ENCODE peak calls at places on chromosomes 16 and 17, in seven cellular contexts. One of them, this sample, is unnamed.

GRCh38 chr17:17971431-17972125 is 622 bp downstream of the TOM1L2 start:
- DNase-seq in heart right ventricle: peak; percentile 67
- DNase-seq in left ventricle myocardium inferior: peak; percentile 41
- DNase-seq in body of pancreas: peak; percentile 46
- DNase-seq in GM23338: no peak
- DNase-seq in RWPE2: no peak
- DNase-seq in uterus: peak; percentile 26
- DNase-seq in this sample: no peak

GRCh38 chr17:63919311-63919723 is 678 bp upstream of the GH1 start:
- DNase-seq in heart right ventricle: peak; percentile 51
- DNase-seq in left ventricle myocardium inferior: no peak
- DNase-seq in body of pancreas: peak; percentile 63
- DNase-seq in GM23338: peak; percentile 82
- DNase-seq in RWPE2: no peak
- DNase-seq in uterus: peak; percentile 41
- DNase-seq in this sample: peak; percentile 69

GRCh38 chr16:74999683-75000480 is 1.1 kb downstream of the ZNRF1 start:
- DNase-seq in heart right ventricle: peak; percentile 41
- DNase-seq in left ventricle myocardium inferior: peak; percentile 28
- DNase-seq in body of pancreas: peak; percentile 69
- DNase-seq in GM23338: peak; percentile 80
- DNase-seq in RWPE2: peak; percentile 81
- DNase-seq in uterus: peak; percentile 54
- DNase-seq in this sample: peak; percentile 55

GRCh38 chr16:13594798-13595197 is 325.2 kb upstream of the ERCC4 start:
- DNase-seq in heart right ventricle: no peak
- DNase-seq in left ventricle myocardium inferior: no peak
- DNase-seq in body of pancreas: no peak
- DNase-seq in GM23338: peak; percentile 86
- DNase-seq in RWPE2: no peak
- DNase-seq in uterus: no peak
- DNase-seq in this sample: no peak

GRCh38 chr16:72604375-72604774 is 432.4 kb upstream of the PMFBP1 start:
- DNase-seq in heart right ventricle: no peak
- DNase-seq in left ventricle myocardium inferior: no peak
- DNase-seq in body of pancreas: no peak
- DNase-seq in GM23338: no peak
- DNase-seq in RWPE2: no peak
- DNase-seq in uterus: no peak
- DNase-seq in this sample: no peak

GRCh38 chr17:17348872-17349723 is 45.9 kb downstream of the NT5M start:
- DNase-seq in heart right ventricle: no peak
- DNase-seq in left ventricle myocardium inferior: no peak
- DNase-seq in body of pancreas: no peak
- DNase-seq in GM23338: no peak
- DNase-seq in RWPE2: no peak
- DNase-seq in uterus: no peak
- DNase-seq in this sample: no peak

GRCh38 chr17:58192612-58193011 is at the start of gene EPX:
- DNase-seq in heart right ventricle: no peak
- DNase-seq in left ventricle myocardium inferior: no peak
- DNase-seq in body of pancreas: no peak
- DNase-seq in GM23338: no peak
- DNase-seq in RWPE2: no peak
- DNase-seq in uterus: no peak
- DNase-seq in this sample: no peak

GRCh38 chr16:66298571-66299120 is 67.8 kb upstream of the CDH5 start:
- DNase-seq in heart right ventricle: no peak
- DNase-seq in left ventricle myocardium inferior: no peak
- DNase-seq in body of pancreas: no peak
- DNase-seq in GM23338: no peak
- DNase-seq in RWPE2: no peak
- DNase-seq in uterus: no peak
- DNase-seq in this sample: peak; percentile 12

GRCh38 chr16:50628156-50628802 is 52.8 kb downstream of the SNX20 start:
- DNase-seq in heart right ventricle: no peak
- DNase-seq in left ventricle myocardium inferior: no peak
- DNase-seq in body of pancreas: no peak
- DNase-seq in GM23338: no peak
- DNase-seq in RWPE2: no peak
- DNase-seq in uterus: no peak
- DNase-seq in this sample: no peak

GRCh38 chr16:3946604-3947180 is 66.2 kb upstream of the CREBBP start:
- DNase-seq in heart right ventricle: no peak
- DNase-seq in left ventricle myocardium inferior: no peak
- DNase-seq in body of pancreas: no peak
- DNase-seq in GM23338: no peak
- DNase-seq in RWPE2: peak; percentile 37
- DNase-seq in uterus: no peak
- DNase-seq in this sample: no peak

GRCh38 chr17:44878627-44879221 is 20.5 kb downstream of the EFTUD2 start:
- DNase-seq in heart right ventricle: peak; percentile 49
- DNase-seq in left ventricle myocardium inferior: no peak
- DNase-seq in body of pancreas: peak; percentile 21
- DNase-seq in GM23338: peak; percentile 72
- DNase-seq in RWPE2: no peak
- DNase-seq in uterus: no peak
- DNase-seq in this sample: peak; percentile 51

GRCh38 chr17:36839256-36839655 is 98.0 kb upstream of the LHX1 start:
- DNase-seq in heart right ventricle: no peak
- DNase-seq in left ventricle myocardium inferior: no peak
- DNase-seq in body of pancreas: no peak
- DNase-seq in GM23338: no peak
- DNase-seq in RWPE2: no peak
- DNase-seq in uterus: no peak
- DNase-seq in this sample: no peak

GRCh38 chr16:69520800-69521602 is 44.8 kb upstream of the NFAT5 start:
- DNase-seq in heart right ventricle: no peak
- DNase-seq in left ventricle myocardium inferior: no peak
- DNase-seq in body of pancreas: no peak
- DNase-seq in GM23338: no peak
- DNase-seq in RWPE2: no peak
- DNase-seq in uterus: no peak
- DNase-seq in this sample: no peak

GRCh38 chr17:41553176-41553575 is 18.7 kb downstream of the KRT9 start:
- DNase-seq in heart right ventricle: no peak
- DNase-seq in left ventricle myocardium inferior: no peak
- DNase-seq in body of pancreas: no peak
- DNase-seq in GM23338: no peak
- DNase-seq in RWPE2: no peak
- DNase-seq in uterus: no peak
- DNase-seq in this sample: no peak

GRCh38 chr17:7020894-7021664 is 1.8 kb upstream of the BCL6B start:
- DNase-seq in heart right ventricle: no peak
- DNase-seq in left ventricle myocardium inferior: no peak
- DNase-seq in body of pancreas: no peak
- DNase-seq in GM23338: no peak
- DNase-seq in RWPE2: no peak
- DNase-seq in uterus: no peak
- DNase-seq in this sample: no peak

GRCh38 chr17:39483506-39483905 is 22.2 kb downstream of the CDK12 start:
- DNase-seq in heart right ventricle: no peak
- DNase-seq in left ventricle myocardium inferior: no peak
- DNase-seq in body of pancreas: no peak
- DNase-seq in GM23338: no peak
- DNase-seq in RWPE2: no peak
- DNase-seq in uterus: no peak
- DNase-seq in this sample: no peak
- H3K4me1 ChIP-seq in heart right ventricle: no peaks in the 10 kb centered on the region
- H3K4me1 ChIP-seq in left ventricle myocardium inferior: no peaks in the 10 kb centered on the region
- H3K4me1 ChIP-seq in body of pancreas: no peaks in the 10 kb centered on the region
- H3K4me1 ChIP-seq in GM23338: no peaks in the 10 kb centered on the region
- H3K4me1 ChIP-seq in RWPE2: peaks cover 13% of the 10 kb centered on the region
- H3K4me1 ChIP-seq in uterus: no peaks in the 10 kb centered on the region
- H3K4me1 ChIP-seq in this sample: peaks cover 17% of the 10 kb centered on the region

GRCh38 chr17:61926831-61927210 is 961 bp downstream of the INTS2 start:
- DNase-seq in heart right ventricle: no peak
- DNase-seq in left ventricle myocardium inferior: no peak
- DNase-seq in body of pancreas: no peak
- DNase-seq in GM23338: no peak
- DNase-seq in RWPE2: no peak
- DNase-seq in uterus: no peak
- DNase-seq in this sample: no peak
- H3K4me3 ChIP-seq in heart right ventricle: peak overlapping the region; percentile 77
- H3K4me3 ChIP-seq in left ventricle myocardium inferior: peak overlapping the region; percentile 92
- H3K4me3 ChIP-seq in body of pancreas: no peak overlapping the region
- H3K4me3 ChIP-seq in GM23338: peak overlapping the region; percentile 76
- H3K4me3 ChIP-seq in RWPE2: peak overlapping the region; percentile 60
- H3K4me3 ChIP-seq in uterus: peak overlapping the region; percentile 66
- H3K4me3 ChIP-seq in this sample: peak overlapping the region; percentile 63

GRCh38 chr17:79840204-79840988 is 1.2 kb upstream of the CBX4 start:
- DNase-seq in heart right ventricle: peak; percentile 52
- DNase-seq in left ventricle myocardium inferior: peak; percentile 80
- DNase-seq in body of pancreas: peak; percentile 71
- DNase-seq in GM23338: peak; percentile 67
- DNase-seq in RWPE2: no peak
- DNase-seq in uterus: peak; percentile 77
- DNase-seq in this sample: peak; percentile 42

GRCh38 chr17:79839363-79840203 is at the start of gene CBX4:
- DNase-seq in heart right ventricle: peak; percentile 94
- DNase-seq in left ventricle myocardium inferior: peak; percentile 97
- DNase-seq in body of pancreas: peak; percentile 97
- DNase-seq in GM23338: peak; percentile 94
- DNase-seq in RWPE2: peak; percentile 95
- DNase-seq in uterus: peak; percentile 93
- DNase-seq in this sample: peak; percentile 98

GRCh38 chr17:79837888-79838540 is 1.2 kb downstream of the CBX4 start:
- DNase-seq in heart right ventricle: no peak
- DNase-seq in left ventricle myocardium inferior: no peak
- DNase-seq in body of pancreas: no peak
- DNase-seq in GM23338: no peak
- DNase-seq in RWPE2: no peak
- DNase-seq in uterus: no peak
- DNase-seq in this sample: no peak

GRCh38 chr17:79836952-79837887 is 2.0 kb downstream of the CBX4 start:
- DNase-seq in heart right ventricle: peak; percentile 71
- DNase-seq in left ventricle myocardium inferior: peak; percentile 81
- DNase-seq in body of pancreas: peak; percentile 96
- DNase-seq in GM23338: peak; percentile 82
- DNase-seq in RWPE2: peak; percentile 95
- DNase-seq in uterus: peak; percentile 43
- DNase-seq in this sample: no peak

DNA sequence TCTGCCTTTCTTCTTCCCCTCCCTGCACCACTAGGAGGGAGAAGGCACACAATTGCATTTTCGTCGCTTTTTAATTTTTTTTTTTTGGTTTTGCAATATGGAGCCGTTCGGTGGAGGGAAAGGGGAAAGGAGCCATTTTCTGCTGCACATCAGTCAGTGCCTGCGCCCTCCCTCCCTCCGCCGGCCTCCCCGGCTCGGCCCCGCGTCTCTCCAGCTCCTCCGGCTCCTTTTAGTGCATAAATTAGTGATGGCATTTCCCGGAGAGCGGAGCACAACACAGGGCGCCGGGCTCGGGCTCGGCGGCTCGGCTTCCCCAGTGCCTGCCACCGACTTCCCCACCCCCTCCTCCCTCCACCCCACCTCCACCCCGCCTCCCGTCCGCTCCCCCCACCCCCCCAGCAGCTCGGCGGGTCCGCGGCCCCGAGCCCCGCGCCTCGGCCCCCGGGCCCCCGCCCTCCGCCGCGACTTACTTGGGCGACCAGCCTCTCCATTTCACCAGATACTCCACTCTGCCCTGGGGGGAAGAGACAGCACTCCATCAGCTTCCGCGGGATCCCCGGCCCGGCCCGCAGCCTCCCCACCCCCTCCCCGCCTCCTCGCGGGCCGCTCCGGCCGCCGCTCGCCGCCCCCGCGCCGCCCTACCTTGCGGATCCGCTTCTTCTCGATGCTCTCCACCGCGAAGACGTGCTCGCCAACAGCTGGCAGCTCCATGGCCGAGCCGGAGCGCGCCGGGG is 532 bp downstream of the CBX4 start:
- DNase-seq in heart right ventricle: peak; percentile 46
- DNase-seq in left ventricle myocardium inferior: peak; percentile 44
- DNase-seq in body of pancreas: peak; percentile 66
- DNase-seq in GM23338: peak; percentile 90
- DNase-seq in RWPE2: no peak
- DNase-seq in uterus: peak; percentile 53
- DNase-seq in this sample: peak; percentile 83
- H3K27me3 ChIP-seq in heart right ventricle: peaks cover 41% of the 10 kb centered on the region
- H3K27me3 ChIP-seq in left ventricle myocardium inferior: peaks cover 42% of the 10 kb centered on the region
- H3K27me3 ChIP-seq in body of pancreas: peaks cover 34% of the 10 kb centered on the region
- H3K27me3 ChIP-seq in GM23338: peaks cover 88% of the 10 kb centered on the region
- H3K27me3 ChIP-seq in RWPE2: peaks cover 40% of the 10 kb centered on the region
- H3K27me3 ChIP-seq in uterus: peaks cover 25% of the 10 kb centered on the region
- H3K27me3 ChIP-seq in this sample: peaks cover 41% of the 10 kb centered on the region

DNA sequence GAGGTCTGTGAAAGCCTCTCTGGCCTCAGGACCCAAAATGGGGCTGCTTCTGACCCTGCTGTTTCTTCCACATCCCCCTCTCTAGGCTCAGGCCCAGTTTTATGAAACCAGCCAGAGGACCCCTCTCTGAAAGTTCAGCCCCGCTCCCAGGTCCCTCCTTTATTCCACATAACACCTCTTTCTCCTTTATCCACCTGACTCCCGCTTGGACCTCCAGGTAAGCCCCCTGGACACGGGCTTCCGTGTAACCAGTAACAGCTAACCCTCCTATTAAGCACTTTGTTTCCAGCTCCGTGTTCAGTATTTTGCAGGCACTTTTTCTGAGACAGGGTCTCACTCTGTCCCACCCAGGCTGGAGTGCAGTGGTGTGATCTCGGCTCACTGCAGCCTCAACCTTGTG is 37.4 kb downstream of the PSME3IP1 start:
- DNase-seq in heart right ventricle: no peak
- DNase-seq in left ventricle myocardium inferior: no peak
- DNase-seq in body of pancreas: no peak
- DNase-seq in GM23338: no peak
- DNase-seq in RWPE2: no peak
- DNase-seq in uterus: no peak
- DNase-seq in this sample: no peak
- H3K4me1 ChIP-seq in heart right ventricle: peaks cover 60% of the 10 kb centered on the region
- H3K4me1 ChIP-seq in left ventricle myocardium inferior: peaks cover 89% of the 10 kb centered on the region
- H3K4me1 ChIP-seq in body of pancreas: peaks cover 26% of the 10 kb centered on the region
- H3K4me1 ChIP-seq in GM23338: peaks cover 47% of the 10 kb centered on the region
- H3K4me1 ChIP-seq in RWPE2: peaks cover 9% of the 10 kb centered on the region
- H3K4me1 ChIP-seq in uterus: no peaks in the 10 kb centered on the region
- H3K4me1 ChIP-seq in this sample: peaks cover 42% of the 10 kb centered on the region

DNA sequence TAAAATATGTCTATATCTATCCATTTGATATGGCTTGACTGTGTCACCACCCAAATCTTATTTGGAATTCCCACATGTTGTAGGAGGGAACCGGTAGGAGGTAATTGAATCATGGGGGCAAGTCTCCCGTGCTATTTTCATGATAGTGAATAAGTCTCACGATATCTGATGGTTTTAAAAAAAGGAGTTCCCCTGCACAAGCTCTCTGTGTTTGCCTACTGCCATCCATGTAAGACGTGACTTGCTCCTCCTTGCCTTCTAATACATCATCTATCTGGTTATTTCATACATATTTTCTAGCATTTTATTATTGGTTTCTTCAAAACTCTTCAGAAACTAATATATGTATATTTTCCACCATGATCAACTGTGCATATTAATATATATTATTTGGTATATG is 57.3 kb upstream of the AMZ2 start:
- DNase-seq in heart right ventricle: no peak
- DNase-seq in left ventricle myocardium inferior: no peak
- DNase-seq in body of pancreas: no peak
- DNase-seq in GM23338: no peak
- DNase-seq in RWPE2: no peak
- DNase-seq in uterus: no peak
- DNase-seq in this sample: no peak
- H3K4me3 ChIP-seq in heart right ventricle: no peak overlapping the region
- H3K4me3 ChIP-seq in left ventricle myocardium inferior: no peak overlapping the region
- H3K4me3 ChIP-seq in body of pancreas: no peak overlapping the region
- H3K4me3 ChIP-seq in GM23338: no peak overlapping the region
- H3K4me3 ChIP-seq in RWPE2: no peak overlapping the region
- H3K4me3 ChIP-seq in uterus: no peak overlapping the region
- H3K4me3 ChIP-seq in this sample: no peak overlapping the region

This sample was measured in SJSA1.